ENCODE peak calls at places on chromosomes 12 and 14, in seven cellular contexts. One of them, this sample, is unnamed.

GRCh38 chr12:111298583-111299436 is 70.1 kb downstream of the PHETA1 start:
- DNase-seq in NB4: peak
- DNase-seq in left ventricle myocardium inferior: peak
- DNase-seq in skeletal muscle cell: peak
- DNase-seq in heart right ventricle: peak
- DNase-seq in IMR-90: peak
- DNase-seq in mesendoderm: peak
- DNase-seq in this sample: no peak

GRCh38 chr12:98373019-98373554 is 142.3 kb upstream of the TMPO start:
- DNase-seq in NB4: peak
- DNase-seq in left ventricle myocardium inferior: no peak
- DNase-seq in skeletal muscle cell: no peak
- DNase-seq in heart right ventricle: no peak
- DNase-seq in IMR-90: peak
- DNase-seq in mesendoderm: peak
- DNase-seq in this sample: peak

GRCh38 chr12:23140710-23141109 is 515.7 kb downstream of the ETNK1 start:
- DNase-seq in NB4: no peak
- DNase-seq in left ventricle myocardium inferior: no peak
- DNase-seq in skeletal muscle cell: no peak
- DNase-seq in heart right ventricle: no peak
- DNase-seq in IMR-90: no peak
- DNase-seq in mesendoderm: no peak
- DNase-seq in this sample: no peak

GRCh38 chr12:131832393-131833231 is 4.4 kb downstream of the MMP17 start:
- DNase-seq in NB4: no peak
- DNase-seq in left ventricle myocardium inferior: peak
- DNase-seq in skeletal muscle cell: no peak
- DNase-seq in heart right ventricle: peak
- DNase-seq in IMR-90: peak
- DNase-seq in mesendoderm: no peak
- DNase-seq in this sample: peak

GRCh38 chr12:128109636-128110035 is 157.3 kb upstream of the TMEM132C start:
- DNase-seq in NB4: no peak
- DNase-seq in left ventricle myocardium inferior: no peak
- DNase-seq in skeletal muscle cell: no peak
- DNase-seq in heart right ventricle: no peak
- DNase-seq in IMR-90: no peak
- DNase-seq in mesendoderm: no peak
- DNase-seq in this sample: no peak

GRCh38 chr12:105281694-105282049 is 45.7 kb upstream of the APPL2 start:
- DNase-seq in NB4: no peak
- DNase-seq in left ventricle myocardium inferior: no peak
- DNase-seq in skeletal muscle cell: no peak
- DNase-seq in heart right ventricle: no peak
- DNase-seq in IMR-90: no peak
- DNase-seq in mesendoderm: no peak
- DNase-seq in this sample: no peak

GRCh38 chr12:118446247-118446646 is 69.9 kb downstream of the SUDS3 start:
- DNase-seq in NB4: no peak
- DNase-seq in left ventricle myocardium inferior: no peak
- DNase-seq in skeletal muscle cell: no peak
- DNase-seq in heart right ventricle: no peak
- DNase-seq in IMR-90: no peak
- DNase-seq in mesendoderm: peak
- DNase-seq in this sample: no peak

GRCh38 chr12:87020071-87020470 is 763.9 kb upstream of the MGAT4C start:
- DNase-seq in NB4: peak
- DNase-seq in left ventricle myocardium inferior: no peak
- DNase-seq in skeletal muscle cell: no peak
- DNase-seq in heart right ventricle: no peak
- DNase-seq in IMR-90: no peak
- DNase-seq in mesendoderm: peak
- DNase-seq in this sample: no peak

GRCh38 chr12:105330283-105330937 is at the start of gene C12orf75:
- DNase-seq in NB4: peak
- DNase-seq in left ventricle myocardium inferior: peak
- DNase-seq in skeletal muscle cell: no peak
- DNase-seq in heart right ventricle: peak
- DNase-seq in IMR-90: peak
- DNase-seq in mesendoderm: peak
- DNase-seq in this sample: no peak

GRCh38 chr12:13443498-13443897 is 247.0 kb downstream of the EMP1 start:
- DNase-seq in NB4: no peak
- DNase-seq in left ventricle myocardium inferior: peak
- DNase-seq in skeletal muscle cell: no peak
- DNase-seq in heart right ventricle: peak
- DNase-seq in IMR-90: no peak
- DNase-seq in mesendoderm: no peak
- DNase-seq in this sample: no peak

GRCh38 chr14:100827140-100827517 is 1.2 kb downstream of the MEG3 start:
- DNase-seq in NB4: peak
- DNase-seq in left ventricle myocardium inferior: no peak
- DNase-seq in skeletal muscle cell: no peak
- DNase-seq in heart right ventricle: no peak
- DNase-seq in IMR-90: peak
- DNase-seq in mesendoderm: no peak
- DNase-seq in this sample: no peak

GRCh38 chr14:103329421-103330347 is 4.4 kb upstream of the EIF5 start:
- DNase-seq in NB4: peak
- DNase-seq in left ventricle myocardium inferior: no peak
- DNase-seq in skeletal muscle cell: no peak
- DNase-seq in heart right ventricle: no peak
- DNase-seq in IMR-90: peak
- DNase-seq in mesendoderm: no peak
- DNase-seq in this sample: no peak

GRCh38 chr14:68621400-68622365 is 171.2 kb downstream of the ZFP36L1 start:
- DNase-seq in NB4: no peak
- DNase-seq in left ventricle myocardium inferior: peak
- DNase-seq in skeletal muscle cell: peak
- DNase-seq in heart right ventricle: peak
- DNase-seq in IMR-90: peak
- DNase-seq in mesendoderm: no peak
- DNase-seq in this sample: no peak

GRCh38 chr12:64674367-64674922 is 64.2 kb downstream of the RASSF3 start:
- DNase-seq in NB4: no peak
- DNase-seq in left ventricle myocardium inferior: no peak
- DNase-seq in skeletal muscle cell: no peak
- DNase-seq in heart right ventricle: no peak
- DNase-seq in IMR-90: no peak
- DNase-seq in mesendoderm: no peak
- DNase-seq in this sample: no peak

GRCh38 chr14:82309199-82309598 is 775.5 kb upstream of the SEL1L start:
- DNase-seq in NB4: no peak
- DNase-seq in left ventricle myocardium inferior: no peak
- DNase-seq in skeletal muscle cell: no peak
- DNase-seq in heart right ventricle: no peak
- DNase-seq in IMR-90: no peak
- DNase-seq in mesendoderm: no peak
- DNase-seq in this sample: no peak

GRCh38 chr12:76329163-76329562 is 19.1 kb downstream of the BBS10 start:
- DNase-seq in NB4: no peak
- DNase-seq in left ventricle myocardium inferior: no peak
- DNase-seq in skeletal muscle cell: peak
- DNase-seq in heart right ventricle: no peak
- DNase-seq in IMR-90: peak
- DNase-seq in mesendoderm: peak
- DNase-seq in this sample: peak

GRCh38 chr12:47942327-47943230 is 20.8 kb upstream of the TMEM106C start:
- DNase-seq in NB4: peak
- DNase-seq in left ventricle myocardium inferior: no peak
- DNase-seq in skeletal muscle cell: no peak
- DNase-seq in heart right ventricle: no peak
- DNase-seq in IMR-90: no peak
- DNase-seq in mesendoderm: peak
- DNase-seq in this sample: no peak

GRCh38 chr14:75689012-75689411 is 28.0 kb downstream of the TTLL5 start:
- DNase-seq in NB4: no peak
- DNase-seq in left ventricle myocardium inferior: peak
- DNase-seq in skeletal muscle cell: peak
- DNase-seq in heart right ventricle: peak
- DNase-seq in IMR-90: peak
- DNase-seq in mesendoderm: no peak
- DNase-seq in this sample: peak

GRCh38 chr12:41932470-41932991 is 212.1 kb downstream of the GXYLT1 start:
- DNase-seq in NB4: peak
- DNase-seq in left ventricle myocardium inferior: peak
- DNase-seq in skeletal muscle cell: no peak
- DNase-seq in heart right ventricle: peak
- DNase-seq in IMR-90: no peak
- DNase-seq in mesendoderm: peak
- DNase-seq in this sample: no peak

GRCh38 chr12:118052324-118053070 is 8.5 kb downstream of the WSB2 start:
- DNase-seq in NB4: peak
- DNase-seq in left ventricle myocardium inferior: peak
- DNase-seq in skeletal muscle cell: peak
- DNase-seq in heart right ventricle: peak
- DNase-seq in IMR-90: peak
- DNase-seq in mesendoderm: peak
- DNase-seq in this sample: peak

GRCh38 chr12:11753151-11753501 is 103.7 kb downstream of the ETV6 start:
- DNase-seq in NB4: no peak
- DNase-seq in left ventricle myocardium inferior: no peak
- DNase-seq in skeletal muscle cell: no peak
- DNase-seq in heart right ventricle: no peak
- DNase-seq in IMR-90: no peak
- DNase-seq in mesendoderm: no peak
- DNase-seq in this sample: no peak

GRCh38 chr12:132170637-132171292 is 26.5 kb downstream of the NOC4L start:
- DNase-seq in NB4: no peak
- DNase-seq in left ventricle myocardium inferior: peak
- DNase-seq in skeletal muscle cell: no peak
- DNase-seq in heart right ventricle: peak
- DNase-seq in IMR-90: no peak
- DNase-seq in mesendoderm: no peak
- DNase-seq in this sample: no peak

GRCh38 chr12:4910502-4911315 is 1.0 kb downstream of the KCNA1 start:
- DNase-seq in NB4: no peak
- DNase-seq in left ventricle myocardium inferior: no peak
- DNase-seq in skeletal muscle cell: no peak
- DNase-seq in heart right ventricle: no peak
- DNase-seq in IMR-90: no peak
- DNase-seq in mesendoderm: no peak
- DNase-seq in this sample: no peak

GRCh38 chr12:4911316-4911994 is 1.8 kb downstream of the KCNA1 start:
- DNase-seq in NB4: no peak
- DNase-seq in left ventricle myocardium inferior: no peak
- DNase-seq in skeletal muscle cell: no peak
- DNase-seq in heart right ventricle: no peak
- DNase-seq in IMR-90: no peak
- DNase-seq in mesendoderm: no peak
- DNase-seq in this sample: no peak

GRCh38 chr12:4909397-4909733 is 340 bp upstream of the KCNA1 start:
- DNase-seq in NB4: no peak
- DNase-seq in left ventricle myocardium inferior: no peak
- DNase-seq in skeletal muscle cell: no peak
- DNase-seq in heart right ventricle: no peak
- DNase-seq in IMR-90: no peak
- DNase-seq in mesendoderm: peak
- DNase-seq in this sample: no peak

GRCh38 chr12:4908694-4909396 is 860 bp upstream of the KCNA1 start:
- DNase-seq in NB4: no peak
- DNase-seq in left ventricle myocardium inferior: no peak
- DNase-seq in skeletal muscle cell: no peak
- DNase-seq in heart right ventricle: no peak
- DNase-seq in IMR-90: no peak
- DNase-seq in mesendoderm: peak
- DNase-seq in this sample: no peak

GRCh38 chr12:4909734-4910501 is at the start of gene KCNA1:
- DNase-seq in NB4: no peak
- DNase-seq in left ventricle myocardium inferior: no peak
- DNase-seq in skeletal muscle cell: no peak
- DNase-seq in heart right ventricle: peak
- DNase-seq in IMR-90: no peak
- DNase-seq in mesendoderm: peak
- DNase-seq in this sample: no peak
- H3K4me3 ChIP-seq in NB4: no peak
- H3K4me3 ChIP-seq in left ventricle myocardium inferior: peak
- H3K4me3 ChIP-seq in skeletal muscle cell: peak
- H3K4me3 ChIP-seq in heart right ventricle: peak
- H3K4me3 ChIP-seq in IMR-90: no peak
- H3K4me3 ChIP-seq in mesendoderm: no peak
- H3K4me3 ChIP-seq in this sample: peak

GRCh38 chr12:32542550-32543229 is 136.4 kb upstream of the DNM1L start:
- DNase-seq in NB4: no peak
- DNase-seq in left ventricle myocardium inferior: no peak
- DNase-seq in skeletal muscle cell: no peak
- DNase-seq in heart right ventricle: no peak
- DNase-seq in IMR-90: no peak
- DNase-seq in mesendoderm: no peak
- DNase-seq in this sample: no peak
- H3K4me3 ChIP-seq in NB4: no peak
- H3K4me3 ChIP-seq in left ventricle myocardium inferior: no peak
- H3K4me3 ChIP-seq in skeletal muscle cell: no peak
- H3K4me3 ChIP-seq in heart right ventricle: no peak
- H3K4me3 ChIP-seq in IMR-90: no peak
- H3K4me3 ChIP-seq in mesendoderm: no peak
- H3K4me3 ChIP-seq in this sample: no peak

GRCh38 chr14:95515080-95515489 is 1.4 kb downstream of the SYNE3 start:
- DNase-seq in NB4: peak
- DNase-seq in left ventricle myocardium inferior: peak
- DNase-seq in skeletal muscle cell: no peak
- DNase-seq in heart right ventricle: peak
- DNase-seq in IMR-90: no peak
- DNase-seq in mesendoderm: no peak
- DNase-seq in this sample: no peak
- H3K4me3 ChIP-seq in NB4: peak
- H3K4me3 ChIP-seq in left ventricle myocardium inferior: peak
- H3K4me3 ChIP-seq in skeletal muscle cell: peak
- H3K4me3 ChIP-seq in heart right ventricle: peak
- H3K4me3 ChIP-seq in IMR-90: peak
- H3K4me3 ChIP-seq in mesendoderm: no peak
- H3K4me3 ChIP-seq in this sample: peak

GRCh38 chr12:49094104-49094948 is at the start of gene DHH:
- DNase-seq in NB4: no peak
- DNase-seq in left ventricle myocardium inferior: peak
- DNase-seq in skeletal muscle cell: no peak
- DNase-seq in heart right ventricle: peak
- DNase-seq in IMR-90: no peak
- DNase-seq in mesendoderm: no peak
- DNase-seq in this sample: no peak
- H3K4me3 ChIP-seq in NB4: no peak
- H3K4me3 ChIP-seq in left ventricle myocardium inferior: peak
- H3K4me3 ChIP-seq in skeletal muscle cell: peak
- H3K4me3 ChIP-seq in heart right ventricle: peak
- H3K4me3 ChIP-seq in IMR-90: no peak
- H3K4me3 ChIP-seq in mesendoderm: no peak
- H3K4me3 ChIP-seq in this sample: no peak

GRCh38 chr12:6539276-6540134 is 5.2 kb downstream of the GAPDH start:
- DNase-seq in NB4: peak
- DNase-seq in left ventricle myocardium inferior: peak
- DNase-seq in skeletal muscle cell: no peak
- DNase-seq in heart right ventricle: peak
- DNase-seq in IMR-90: peak
- DNase-seq in mesendoderm: peak
- DNase-seq in this sample: no peak
- H3K4me3 ChIP-seq in NB4: peak
- H3K4me3 ChIP-seq in left ventricle myocardium inferior: no peak
- H3K4me3 ChIP-seq in skeletal muscle cell: no peak
- H3K4me3 ChIP-seq in heart right ventricle: no peak
- H3K4me3 ChIP-seq in IMR-90: no peak
- H3K4me3 ChIP-seq in mesendoderm: no peak
- H3K4me3 ChIP-seq in this sample: no peak

GRCh38 chr14:95537298-95538089 is 2.6 kb downstream of the GLRX5 start:
- DNase-seq in NB4: no peak
- DNase-seq in left ventricle myocardium inferior: no peak
- DNase-seq in skeletal muscle cell: no peak
- DNase-seq in heart right ventricle: no peak
- DNase-seq in IMR-90: no peak
- DNase-seq in mesendoderm: no peak
- DNase-seq in this sample: no peak
- H3K4me3 ChIP-seq in NB4: peak
- H3K4me3 ChIP-seq in left ventricle myocardium inferior: peak
- H3K4me3 ChIP-seq in skeletal muscle cell: no peak
- H3K4me3 ChIP-seq in heart right ventricle: peak
- H3K4me3 ChIP-seq in IMR-90: no peak
- H3K4me3 ChIP-seq in mesendoderm: no peak
- H3K4me3 ChIP-seq in this sample: no peak

This sample was measured in AG09309.